ENCODE peak calls at places on chromosomes 7 and 10, in ten cellular contexts. F is ovary, D is transverse colon, V is K562, P is upper lobe of left lung, Z is H1, J is GM12878, B is suprapubic skin, N is tibial nerve, S is sigmoid colon. X is an unnamed sample.

GRCh38 chr10:47159361-47160228 is 140.4 kb upstream of the GDF10 start:
- DNase-seq in D (no peak), P (peak; percentile 19), N (no peak), S (peak; percentile 85), B (no peak), J (no peak), V (no peak), Z (no peak), F (no peak), X (peak; percentile 92)

GRCh38 chr10:19719320-19719719 is 96.9 kb upstream of the PLXDC2 start:
- DNase-seq in P (no peak), V (no peak), B (no peak), Z (no peak), F (no peak), S (no peak), D (no peak), N (no peak), J (no peak), X (no peak)

GRCh38 chr10:422232-422631 is 267.2 kb downstream of the DIP2C start:
- DNase-seq in F (no peak), J (no peak), D (no peak), P (no peak), N (no peak), Z (no peak), S (no peak), B (no peak), V (no peak), X (peak; percentile 50)

GRCh38 chr10:79463578-79464496 is 18.4 kb upstream of the ZCCHC24 start:
- DNase-seq in D (no peak), S (no peak), B (no peak), N (no peak), V (no peak), F (no peak), Z (no peak), P (no peak), J (no peak), X (no peak)

GRCh38 chr7:41399171-41399570 is 303.7 kb downstream of the INHBA start:
- DNase-seq in F (no peak), J (no peak), P (no peak), V (no peak), D (no peak), Z (no peak), B (no peak), N (no peak), S (no peak), X (no peak)

GRCh38 chr7:35331730-35332678 is 78.1 kb upstream of the TBX20 start:
- DNase-seq in Z (no peak), B (no peak), P (no peak), J (no peak), N (no peak), V (no peak), D (no peak), F (no peak), S (no peak), X (peak; percentile 91)

GRCh38 chr10:36157486-36157885 is 515.4 kb upstream of the FZD8 start:
- DNase-seq in N (no peak), P (no peak), S (no peak), Z (no peak), V (no peak), J (no peak), D (no peak), F (no peak), B (no peak), X (no peak)

GRCh38 chr7:66204822-66205735 is at the start of gene TPST1:
- DNase-seq in B (peak; percentile 92), J (peak; percentile 73), F (peak; percentile 89), P (peak; percentile 90), S (peak; percentile 95), Z (peak; percentile 99), D (peak; percentile 85), V (peak; percentile 99), N (peak; percentile 75), X (peak; percentile 94)

GRCh38 chr7:151503902-151504714 is 15.6 kb downstream of the RHEB start:
- DNase-seq in V (no peak), P (peak; percentile 76), F (no peak), D (no peak), J (no peak), B (no peak), S (peak; percentile 80), Z (no peak), N (no peak), X (no peak)

GRCh38 chr7:54349259-54349658 is 192.9 kb upstream of the VSTM2A start:
- DNase-seq in D (no peak), B (no peak), J (no peak), F (no peak), V (no peak), N (no peak), P (no peak), Z (no peak), S (no peak), X (no peak)

GRCh38 chr10:91652364-91652763 is 19.5 kb upstream of the PPP1R3C start:
- DNase-seq in J (no peak), S (no peak), F (no peak), N (no peak), Z (no peak), P (no peak), V (no peak), B (no peak), D (no peak), X (no peak)

GRCh38 chr7:105675873-105676484 is 94.7 kb upstream of the EFCAB10 start:
- DNase-seq in J (no peak), P (peak; percentile 65), D (peak; percentile 23), N (no peak), B (no peak), S (no peak), F (no peak), Z (no peak), V (no peak), X (no peak)

DNA sequence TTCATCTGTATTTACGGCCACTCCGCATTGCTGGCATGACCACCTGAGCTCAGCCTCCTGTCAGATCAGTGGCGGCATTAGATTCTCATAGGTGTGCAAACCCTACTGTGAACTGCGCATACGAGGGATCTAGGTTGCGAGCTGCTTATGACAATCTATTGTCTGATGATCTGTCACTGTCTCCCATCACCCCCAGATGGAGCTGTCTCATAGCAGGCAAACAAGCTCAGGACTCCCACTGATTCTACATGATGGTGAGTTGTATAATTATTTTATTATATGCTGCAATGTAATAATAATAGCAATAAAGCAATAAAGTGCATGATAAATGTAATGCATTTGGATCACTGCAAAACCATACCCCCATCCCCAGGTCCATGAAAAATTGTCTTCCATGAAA is 1172.9 kb upstream of the AUTS2 start:
- DNase-seq in Z (no peak), S (no peak), F (no peak), P (no peak), B (no peak), D (no peak), J (no peak), V (no peak), N (no peak), X (no peak)
- TF ChIP-seq EP300 in Z (no peak), S (no peak), F (no peak), P (no peak), B (no peak), D (no peak), J (no peak), V (no peak), N (no peak), X (no peak)

DNA sequence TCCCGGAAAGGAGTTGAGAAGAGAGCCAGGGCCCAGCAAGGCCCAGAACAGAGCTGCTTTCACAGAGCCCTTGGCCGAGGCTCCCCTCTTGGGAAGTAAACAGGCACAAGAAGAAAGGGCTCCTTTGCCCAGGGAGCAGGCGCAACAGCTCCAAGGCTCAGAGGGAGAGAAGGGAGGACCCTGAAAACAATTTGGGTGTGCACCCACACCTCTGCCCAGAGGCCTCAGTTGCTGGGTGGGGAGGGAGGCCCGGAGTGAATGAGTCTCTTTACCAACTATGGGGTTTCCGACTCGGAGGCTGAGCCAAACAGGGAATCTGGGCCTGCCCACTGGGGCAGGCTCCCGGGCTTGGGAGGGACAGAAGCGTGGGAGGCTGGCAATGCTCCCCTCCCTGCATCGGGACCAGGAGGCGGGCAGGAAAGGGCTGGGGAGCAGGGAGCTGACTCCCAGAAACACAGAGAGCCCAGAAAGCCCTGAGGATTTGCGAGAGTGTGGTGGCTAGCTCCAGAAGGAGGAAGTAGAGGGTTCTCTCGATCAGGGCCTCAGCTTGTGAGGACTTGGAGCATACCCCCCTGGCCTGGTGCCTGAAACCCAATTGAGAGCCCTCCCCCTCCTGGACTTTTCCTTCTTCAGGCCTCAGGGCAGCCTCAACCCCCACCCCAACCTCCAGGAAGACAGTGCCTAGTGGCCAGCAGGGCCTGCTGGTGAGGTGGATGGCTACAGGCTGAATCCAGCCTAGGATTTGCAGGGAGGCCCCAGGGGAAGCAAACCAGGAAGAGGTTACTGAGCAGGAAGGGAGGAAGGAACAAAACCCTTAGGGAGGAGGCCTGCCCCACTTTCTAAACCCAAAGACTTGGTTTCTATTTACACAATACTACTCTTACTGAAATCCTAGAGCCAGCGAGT is 6.2 kb downstream of the C10orf105 start:
- DNase-seq in Z (no peak), N (peak; percentile 86), P (peak; percentile 70), B (peak; percentile 95), F (peak; percentile 94), V (peak; percentile 63), S (peak; percentile 96), D (peak; percentile 69), J (no peak), X (peak; percentile 97)
- H3K4me3 ChIP-seq in Z (no peak overlapping the region), N (no peak overlapping the region), P (no peak overlapping the region), B (no peak overlapping the region), F (no peak overlapping the region), V (no peak overlapping the region), S (no peak overlapping the region), D (no peak overlapping the region), J (no peak overlapping the region), X (no peak overlapping the region)

DNA sequence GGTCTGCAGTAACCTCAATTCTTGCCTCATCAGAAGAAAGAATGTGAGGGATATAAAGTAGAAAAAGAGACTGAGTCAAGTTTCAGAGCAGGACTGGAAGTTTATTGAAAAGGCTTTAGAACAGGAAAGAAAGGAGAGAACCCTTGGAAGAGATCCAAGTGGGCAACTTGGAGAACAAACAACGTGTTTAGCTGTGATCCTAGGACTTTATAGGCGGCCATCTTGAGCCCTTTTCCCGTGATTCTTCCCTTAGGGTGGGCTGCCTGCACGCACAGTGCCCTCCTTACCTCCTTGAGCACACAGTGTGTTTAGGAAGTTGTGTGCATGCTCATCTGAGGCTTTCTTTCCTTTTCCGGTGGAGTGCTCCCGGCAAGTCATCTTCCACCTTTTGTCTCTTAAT is 59.7 kb downstream of the ENTPD1 start:
- DNase-seq in S (no peak), F (no peak), J (no peak), Z (no peak), D (no peak), N (no peak), P (no peak), B (no peak), V (no peak), X (no peak)
- H3K27me3 ChIP-seq in S (no peaks in the 10 kb centered on the region), F (no peaks in the 10 kb centered on the region), J (no peaks in the 10 kb centered on the region), Z (no peaks in the 10 kb centered on the region), D (no peaks in the 10 kb centered on the region), N (no peaks in the 10 kb centered on the region), P (no peaks in the 10 kb centered on the region), B (no peaks in the 10 kb centered on the region), V (no peaks in the 10 kb centered on the region), X (no peaks in the 10 kb centered on the region)

DNA sequence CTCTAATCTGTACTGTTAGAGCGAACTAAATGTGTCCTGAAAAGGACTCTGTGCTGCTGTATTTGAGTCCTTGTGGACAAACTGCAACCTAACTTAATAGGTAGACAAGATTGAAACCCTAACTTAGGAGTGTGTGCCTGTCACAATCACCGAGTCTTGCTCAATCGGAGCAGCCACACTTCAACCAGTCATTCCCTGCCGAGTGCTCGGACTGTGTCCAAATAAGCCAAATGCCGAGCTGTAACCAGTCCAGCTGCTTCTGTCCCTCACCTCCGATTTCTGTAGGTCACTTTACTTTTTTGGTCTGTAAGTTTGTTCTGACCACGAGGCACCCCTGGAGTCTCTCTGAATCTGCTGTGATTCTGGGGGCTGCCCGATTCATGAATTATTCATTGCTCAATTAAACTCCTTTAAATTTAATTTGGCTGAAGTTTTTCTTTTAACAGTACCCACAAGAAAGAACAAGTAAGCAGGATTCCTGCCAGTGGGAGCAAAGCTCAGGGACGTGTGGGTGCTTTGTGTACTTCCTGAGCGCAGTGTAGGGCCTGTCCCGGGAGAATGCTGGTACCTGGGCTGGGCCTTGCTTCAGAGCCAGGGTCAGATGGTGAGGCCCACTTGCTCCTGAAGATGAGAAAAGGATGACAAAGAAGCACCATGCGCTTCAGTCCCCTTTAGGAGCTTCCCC is 140.1 kb downstream of the ACTR3B start:
- DNase-seq in J (no peak), P (peak; percentile 85), D (no peak), N (no peak), F (peak; percentile 20), V (no peak), B (no peak), S (no peak), Z (no peak), X (no peak)
- TF ChIP-seq EP300 in J (no peak), P (no peak), D (no peak), N (no peak), F (no peak), V (no peak), B (no peak), S (no peak), Z (no peak), X (no peak)